ENCODE peak calls at places on chromosomes 6 and 20, in four cellular contexts. One of them, this sample, is unnamed.

GRCh38 chr20:31721408-31722332 is 998 bp downstream of the BCL2L1 start:
- DNase-seq in dorsolateral prefrontal cortex: no peak
- DNase-seq in PC-3: peak; percentile 15
- DNase-seq in endothelial cell of umbilical vein: peak; percentile 31
- DNase-seq in this sample: no peak

GRCh38 chr20:52984451-52984810 is 12.3 kb downstream of the TSHZ2 start:
- DNase-seq in endothelial cell of umbilical vein: no peak
- DNase-seq in dorsolateral prefrontal cortex: no peak
- DNase-seq in PC-3: no peak
- DNase-seq in this sample: no peak

GRCh38 chr6:24910850-24911712 is 24.7 kb downstream of the RIPOR2 start:
- DNase-seq in PC-3: peak; percentile 37
- DNase-seq in dorsolateral prefrontal cortex: no peak
- DNase-seq in endothelial cell of umbilical vein: peak; percentile 23
- DNase-seq in this sample: no peak

GRCh38 chr6:38354905-38355304 is 284.8 kb downstream of the BTBD9 start:
- DNase-seq in endothelial cell of umbilical vein: no peak
- DNase-seq in PC-3: no peak
- DNase-seq in dorsolateral prefrontal cortex: no peak
- DNase-seq in this sample: no peak

GRCh38 chr6:27757307-27757706 is 154.9 kb downstream of the OR2B2 start:
- DNase-seq in dorsolateral prefrontal cortex: no peak
- DNase-seq in PC-3: no peak
- DNase-seq in endothelial cell of umbilical vein: no peak
- DNase-seq in this sample: no peak

GRCh38 chr20:12997128-12997655 is 11.6 kb upstream of the SPTLC3 start:
- DNase-seq in endothelial cell of umbilical vein: no peak
- DNase-seq in PC-3: no peak
- DNase-seq in dorsolateral prefrontal cortex: no peak
- DNase-seq in this sample: no peak

GRCh38 chr6:11585426-11586016 is 48.0 kb downstream of the TMEM170B start:
- DNase-seq in dorsolateral prefrontal cortex: no peak
- DNase-seq in PC-3: peak; percentile 80
- DNase-seq in endothelial cell of umbilical vein: peak; percentile 83
- DNase-seq in this sample: no peak

GRCh38 chr6:33289784-33290315 is 449 bp downstream of the PFDN6 start:
- DNase-seq in PC-3: no peak
- DNase-seq in dorsolateral prefrontal cortex: no peak
- DNase-seq in endothelial cell of umbilical vein: no peak
- DNase-seq in this sample: no peak

GRCh38 chr20:16062661-16063591 is 510.3 kb downstream of the KIF16B start:
- DNase-seq in PC-3: peak; percentile 32
- DNase-seq in endothelial cell of umbilical vein: no peak
- DNase-seq in dorsolateral prefrontal cortex: no peak
- DNase-seq in this sample: no peak

GRCh38 chr6:134379086-134379485 is 61.2 kb upstream of the SGK1 start:
- DNase-seq in endothelial cell of umbilical vein: no peak
- DNase-seq in dorsolateral prefrontal cortex: no peak
- DNase-seq in PC-3: peak; percentile 87
- DNase-seq in this sample: no peak

GRCh38 chr6:150537893-150538292 is 61.8 kb upstream of the PLEKHG1 start:
- DNase-seq in dorsolateral prefrontal cortex: no peak
- DNase-seq in endothelial cell of umbilical vein: no peak
- DNase-seq in PC-3: no peak
- DNase-seq in this sample: no peak

GRCh38 chr6:4297348-4297747 is 162.0 kb upstream of the ECI2 start:
- DNase-seq in PC-3: no peak
- DNase-seq in dorsolateral prefrontal cortex: no peak
- DNase-seq in endothelial cell of umbilical vein: no peak
- DNase-seq in this sample: peak; percentile 38

GRCh38 chr6:156068870-156069269 is 613.2 kb upstream of the NOX3 start:
- DNase-seq in endothelial cell of umbilical vein: peak; percentile 50
- DNase-seq in PC-3: no peak
- DNase-seq in dorsolateral prefrontal cortex: no peak
- DNase-seq in this sample: no peak

GRCh38 chr6:3906191-3907019 is 57.2 kb downstream of the FAM50B start:
- DNase-seq in endothelial cell of umbilical vein: no peak
- DNase-seq in PC-3: no peak
- DNase-seq in dorsolateral prefrontal cortex: no peak
- DNase-seq in this sample: no peak

GRCh38 chr20:50592282-50593004 is 82.3 kb downstream of the PTPN1 start:
- DNase-seq in PC-3: no peak
- DNase-seq in dorsolateral prefrontal cortex: no peak
- DNase-seq in endothelial cell of umbilical vein: peak; percentile 58
- DNase-seq in this sample: no peak

GRCh38 chr20:50593005-50593335 is 82.8 kb downstream of the PTPN1 start:
- DNase-seq in PC-3: no peak
- DNase-seq in endothelial cell of umbilical vein: no peak
- DNase-seq in dorsolateral prefrontal cortex: no peak
- DNase-seq in this sample: no peak

GRCh38 chr20:50595433-50595895 is 85.3 kb downstream of the PTPN1 start:
- DNase-seq in endothelial cell of umbilical vein: no peak
- DNase-seq in PC-3: no peak
- DNase-seq in dorsolateral prefrontal cortex: no peak
- DNase-seq in this sample: no peak

GRCh38 chr20:50594591-50595432 is 84.6 kb downstream of the PTPN1 start:
- DNase-seq in endothelial cell of umbilical vein: no peak
- DNase-seq in PC-3: no peak
- DNase-seq in dorsolateral prefrontal cortex: no peak
- DNase-seq in this sample: no peak

GRCh38 chr20:50594231-50594590 is 84.0 kb downstream of the PTPN1 start:
- DNase-seq in endothelial cell of umbilical vein: no peak
- DNase-seq in dorsolateral prefrontal cortex: no peak
- DNase-seq in PC-3: no peak
- DNase-seq in this sample: no peak
- H3K27ac ChIP-seq in endothelial cell of umbilical vein: no peak overlapping the region
- H3K27ac ChIP-seq in dorsolateral prefrontal cortex: no peak overlapping the region
- H3K27ac ChIP-seq in PC-3: no peak overlapping the region
- H3K27ac ChIP-seq in this sample: no peak overlapping the region

DNA sequence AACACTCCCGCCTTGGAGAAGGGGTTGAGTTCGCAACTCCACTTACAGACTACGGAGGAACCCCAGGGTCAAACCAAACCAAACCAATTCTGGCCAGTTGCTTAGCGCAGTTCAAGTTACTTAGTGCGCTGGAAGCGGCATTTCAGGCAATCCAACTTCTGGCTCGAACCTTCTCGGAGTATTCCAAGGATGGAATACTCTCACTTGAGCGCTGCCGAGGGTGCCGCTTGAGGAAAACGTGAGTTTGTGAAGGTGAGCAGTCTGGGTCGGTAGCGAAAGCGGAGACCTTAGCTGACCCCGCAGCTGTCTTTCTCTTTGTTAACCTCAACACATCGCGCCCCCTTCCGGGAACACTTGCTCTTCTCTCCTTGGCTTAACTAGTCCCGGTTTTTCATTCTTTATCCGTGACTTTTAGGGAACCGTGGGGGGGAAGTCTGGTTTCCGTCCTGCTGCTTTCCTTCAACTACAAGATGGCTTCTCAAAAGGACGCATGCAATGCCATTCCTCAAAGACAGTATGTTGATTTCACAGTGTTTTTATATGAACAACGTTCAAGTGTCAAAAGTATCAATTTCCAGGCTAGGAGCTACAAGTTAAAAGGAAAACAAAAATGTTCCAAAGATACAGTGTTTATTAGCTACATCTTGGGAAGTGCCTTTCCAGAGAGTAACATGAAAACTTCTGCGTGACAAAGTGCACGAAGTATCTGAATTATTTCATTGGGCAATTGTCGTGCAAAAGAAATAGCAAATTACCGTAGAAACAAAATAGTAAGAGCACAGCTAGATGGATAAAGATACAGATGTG is 742 bp upstream of the PNISR start:
- DNase-seq in PC-3: peak; percentile 70
- DNase-seq in dorsolateral prefrontal cortex: peak; percentile 62
- DNase-seq in endothelial cell of umbilical vein: peak; percentile 83
- DNase-seq in this sample: peak; percentile 88
- H3K4me3 ChIP-seq in PC-3: peak overlapping the region; percentile 82
- H3K4me3 ChIP-seq in dorsolateral prefrontal cortex: peak overlapping the region; percentile 97
- H3K4me3 ChIP-seq in endothelial cell of umbilical vein: peak overlapping the region; percentile 46
- H3K4me3 ChIP-seq in this sample: peak overlapping the region; percentile 91

GRCh38 chr6:163711615-163712568 is 297.4 kb downstream of the QKI start:
- DNase-seq in PC-3: no peak
- DNase-seq in endothelial cell of umbilical vein: no peak
- DNase-seq in dorsolateral prefrontal cortex: peak; percentile 29
- DNase-seq in this sample: peak; percentile 81

GRCh38 chr6:163712569-163712966 is 298.1 kb downstream of the QKI start:
- DNase-seq in PC-3: no peak
- DNase-seq in endothelial cell of umbilical vein: no peak
- DNase-seq in dorsolateral prefrontal cortex: no peak
- DNase-seq in this sample: no peak

GRCh38 chr6:163715846-163716245 is 301.3 kb downstream of the QKI start:
- DNase-seq in endothelial cell of umbilical vein: no peak
- DNase-seq in dorsolateral prefrontal cortex: no peak
- DNase-seq in PC-3: no peak
- DNase-seq in this sample: no peak

GRCh38 chr6:163712981-163713380 is 298.5 kb downstream of the QKI start:
- DNase-seq in dorsolateral prefrontal cortex: no peak
- DNase-seq in endothelial cell of umbilical vein: no peak
- DNase-seq in PC-3: no peak
- DNase-seq in this sample: no peak

GRCh38 chr6:163714179-163714578 is 299.7 kb downstream of the QKI start:
- DNase-seq in dorsolateral prefrontal cortex: no peak
- DNase-seq in endothelial cell of umbilical vein: no peak
- DNase-seq in PC-3: no peak
- DNase-seq in this sample: no peak
- TF ChIP-seq CTCF in dorsolateral prefrontal cortex: no peak
- TF ChIP-seq CTCF in endothelial cell of umbilical vein: no peak
- TF ChIP-seq CTCF in PC-3: no peak
- TF ChIP-seq CTCF in this sample: no peak

DNA sequence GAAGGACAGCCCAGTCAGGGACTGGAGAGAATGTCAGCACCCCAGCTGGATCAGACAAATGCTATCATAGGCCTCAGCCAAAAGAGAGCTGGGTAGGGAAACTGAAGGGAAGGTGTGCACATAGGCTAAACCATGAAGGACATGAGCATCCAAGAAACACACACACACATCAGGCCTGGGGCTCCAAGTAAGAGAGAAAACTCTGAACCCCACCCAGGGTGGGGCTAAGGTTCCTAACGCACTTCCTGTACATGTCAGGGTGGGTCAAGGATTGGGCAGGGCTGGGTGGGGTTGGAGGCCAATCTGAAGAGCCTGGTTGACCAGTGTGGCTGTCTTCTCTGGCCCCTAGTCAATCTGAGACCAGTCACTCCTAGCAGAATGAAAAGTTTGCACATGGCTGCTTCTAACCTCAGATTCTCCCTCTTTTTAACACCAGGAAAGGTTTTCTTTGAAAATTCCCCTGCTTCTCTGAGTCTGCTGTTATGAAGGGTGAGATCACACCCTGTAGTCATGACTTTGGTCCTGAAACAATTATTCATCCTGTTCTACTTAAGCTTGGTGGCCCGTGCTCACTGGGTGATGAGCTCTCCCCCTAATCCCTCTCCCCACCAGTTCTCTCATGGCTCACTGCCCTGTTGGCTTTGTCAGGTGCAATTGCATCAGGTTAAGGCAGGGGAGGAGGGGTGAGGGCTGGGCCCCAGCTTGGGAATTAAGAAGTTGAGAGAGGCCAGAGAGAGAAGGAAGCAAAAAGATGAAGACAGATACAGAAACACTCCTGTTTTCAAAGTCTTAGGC is 88.4 kb downstream of the MAFB start:
- DNase-seq in PC-3: no peak
- DNase-seq in dorsolateral prefrontal cortex: no peak
- DNase-seq in endothelial cell of umbilical vein: no peak
- DNase-seq in this sample: no peak
- H3K27ac ChIP-seq in PC-3: no peak overlapping the region
- H3K27ac ChIP-seq in dorsolateral prefrontal cortex: no peak overlapping the region
- H3K27ac ChIP-seq in endothelial cell of umbilical vein: no peak overlapping the region
- H3K27ac ChIP-seq in this sample: no peak overlapping the region

DNA sequence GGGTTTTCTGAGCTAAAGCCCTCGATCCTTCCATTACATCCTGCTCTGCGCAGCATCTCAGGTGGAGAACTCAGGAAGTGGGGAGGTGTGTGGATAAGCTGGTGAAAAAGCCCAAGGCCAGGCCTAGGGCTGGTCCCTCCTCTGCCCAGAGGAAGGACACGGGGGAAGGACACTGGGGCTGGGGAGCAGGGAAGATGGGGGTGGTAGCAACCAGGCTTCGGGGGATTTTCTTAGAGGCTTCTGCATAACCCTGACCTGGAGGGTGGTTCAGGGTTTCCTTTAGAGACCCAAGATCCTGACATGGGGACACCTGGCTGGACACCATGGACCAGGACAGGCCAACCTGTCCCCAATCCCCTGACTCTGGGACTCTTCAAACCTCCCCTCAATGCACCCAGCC is 37.9 kb downstream of the SUN5 start:
- DNase-seq in PC-3: no peak
- DNase-seq in dorsolateral prefrontal cortex: no peak
- DNase-seq in endothelial cell of umbilical vein: no peak
- DNase-seq in this sample: peak; percentile 59
- H3K4me3 ChIP-seq in PC-3: no peak overlapping the region
- H3K4me3 ChIP-seq in dorsolateral prefrontal cortex: no peak overlapping the region
- H3K4me3 ChIP-seq in endothelial cell of umbilical vein: no peak overlapping the region
- H3K4me3 ChIP-seq in this sample: no peak overlapping the region

GRCh38 chr6:85017352-85017751 is 253.0 kb upstream of the TBX18 start:
- DNase-seq in PC-3: no peak
- DNase-seq in endothelial cell of umbilical vein: no peak
- DNase-seq in dorsolateral prefrontal cortex: no peak
- DNase-seq in this sample: no peak

GRCh38 chr6:85015396-85015990 is 251.1 kb upstream of the TBX18 start:
- DNase-seq in endothelial cell of umbilical vein: peak; percentile 83
- DNase-seq in PC-3: peak; percentile 63
- DNase-seq in dorsolateral prefrontal cortex: no peak
- DNase-seq in this sample: no peak
- TF ChIP-seq CTCF in endothelial cell of umbilical vein: peak; percentile 82
- TF ChIP-seq CTCF in PC-3: peak; percentile 75
- TF ChIP-seq CTCF in dorsolateral prefrontal cortex: peak; percentile 57
- TF ChIP-seq CTCF in this sample: peak; percentile 60

GRCh38 chr6:5764401-5764955 is 242.2 kb downstream of the NRN1 start:
- DNase-seq in PC-3: no peak
- DNase-seq in endothelial cell of umbilical vein: no peak
- DNase-seq in dorsolateral prefrontal cortex: no peak
- DNase-seq in this sample: peak; percentile 86
- H3K27ac ChIP-seq in PC-3: no peak overlapping the region
- H3K27ac ChIP-seq in endothelial cell of umbilical vein: no peak overlapping the region
- H3K27ac ChIP-seq in dorsolateral prefrontal cortex: peak overlapping the region; percentile 72
- H3K27ac ChIP-seq in this sample: peak overlapping the region; percentile 89

GRCh38 chr6:7730852-7731251 is 5.0 kb downstream of the BMP6 start:
- DNase-seq in endothelial cell of umbilical vein: peak; percentile 94
- DNase-seq in dorsolateral prefrontal cortex: no peak
- DNase-seq in PC-3: peak; percentile 92
- DNase-seq in this sample: no peak
- H3K4me3 ChIP-seq in endothelial cell of umbilical vein: no peak overlapping the region
- H3K4me3 ChIP-seq in dorsolateral prefrontal cortex: no peak overlapping the region
- H3K4me3 ChIP-seq in PC-3: peak overlapping the region; percentile 38
- H3K4me3 ChIP-seq in this sample: no peak overlapping the region

DNA sequence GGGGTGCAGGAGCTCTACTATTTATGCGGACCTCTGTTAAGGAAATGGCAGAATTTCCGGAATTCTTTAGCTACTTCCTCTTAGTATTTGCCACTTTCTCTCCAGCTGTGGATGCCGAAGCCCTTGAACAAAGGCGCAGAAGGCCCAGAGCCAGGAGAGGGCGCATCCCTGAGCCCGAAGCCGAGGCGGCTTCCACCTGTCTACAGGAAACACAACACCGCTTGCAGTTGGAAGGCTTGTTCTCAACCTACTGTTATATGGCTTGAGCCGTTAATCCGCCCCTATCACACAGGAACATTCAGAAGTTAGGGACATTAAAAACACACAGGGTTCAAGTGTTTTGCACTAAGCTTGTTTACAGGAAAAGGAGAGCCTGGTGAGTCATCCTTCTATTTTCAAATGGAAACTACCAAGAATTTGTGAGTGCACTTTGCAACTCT is 417.1 kb downstream of the BCKDHB start:
- DNase-seq in PC-3: no peak
- DNase-seq in endothelial cell of umbilical vein: peak; percentile 93
- DNase-seq in dorsolateral prefrontal cortex: no peak
- DNase-seq in this sample: no peak
- TF ChIP-seq CTCF in PC-3: no peak
- TF ChIP-seq CTCF in endothelial cell of umbilical vein: peak; percentile 61
- TF ChIP-seq CTCF in dorsolateral prefrontal cortex: no peak
- TF ChIP-seq CTCF in this sample: no peak